ENCODE peak calls at places on chromosomes 1 and 21, in seven cellular contexts. N is aorta, C is cardiac muscle cell, V is IMR-90, P is body of pancreas, Z is lower lobe of right lung, F is adrenal gland. Q is an unnamed sample. For H3K36me3 and H3K4me1, the result is how much of the 10 kb centered on the place peaks cover.

GRCh38 chr1:42429623-42430022 is 26.2 kb downstream of the ZMYND12 start:
- DNase-seq in C (no peak), P (no peak), Z (no peak), V (no peak), F (no peak), N (no peak), Q (no peak)

GRCh38 chr1:21700094-21700493 is 30.9 kb upstream of the RAP1GAP start:
- DNase-seq in P (no peak), N (no peak), C (no peak), V (no peak), F (no peak), Z (no peak), Q (no peak)

GRCh38 chr1:93905051-93905450 is 4.2 kb downstream of the GCLM start:
- DNase-seq in Z (no peak), V (peak), F (no peak), P (no peak), C (peak), N (no peak), Q (no peak)

GRCh38 chr21:45972716-45973474 is 8.7 kb upstream of the COL6A1 start:
- DNase-seq in P (peak), C (peak), F (peak), N (peak), V (peak), Z (peak), Q (no peak)

GRCh38 chr21:34889537-34890257 is 159.4 kb downstream of the RUNX1 start:
- DNase-seq in C (peak), V (peak), Z (peak), F (peak), P (peak), N (peak), Q (no peak)

GRCh38 chr1:39952359-39953110 is 2.4 kb upstream of the MFSD2A start:
- DNase-seq in F (no peak), Z (no peak), V (no peak), C (peak), P (peak), N (no peak), Q (no peak)

GRCh38 chr1:5765997-5766913 is 226.0 kb downstream of the NPHP4 start:
- DNase-seq in V (no peak), P (no peak), F (no peak), N (peak), C (no peak), Z (no peak), Q (no peak)

GRCh38 chr1:163535807-163536206 is 214.1 kb downstream of the NUF2 start:
- DNase-seq in V (peak), C (peak), Z (no peak), N (no peak), P (no peak), F (no peak), Q (no peak)

GRCh38 chr1:184556665-184557064 is 169.8 kb downstream of the C1orf21 start:
- DNase-seq in V (no peak), P (no peak), F (no peak), N (no peak), Z (no peak), C (no peak), Q (no peak)

GRCh38 chr1:226882187-226882586 is 11.8 kb downstream of the PSEN2 start:
- DNase-seq in F (no peak), C (peak), V (no peak), N (no peak), P (peak), Z (no peak), Q (no peak)

GRCh38 chr1:241677171-241677570 is 25.1 kb downstream of the WDR64 start:
- DNase-seq in F (no peak), Z (no peak), C (no peak), P (no peak), V (no peak), N (no peak), Q (no peak)

GRCh38 chr1:1291611-1292441 is 11.6 kb downstream of the SCNN1D start:
- DNase-seq in P (peak), C (peak), V (peak), Z (peak), F (peak), N (no peak), Q (no peak)

GRCh38 chr1:199042193-199042592 is 403.4 kb downstream of the PTPRC start:
- DNase-seq in N (no peak), F (no peak), Z (no peak), P (no peak), V (no peak), C (no peak), Q (no peak)

GRCh38 chr1:224181453-224181810 is 1.6 kb upstream of the DEGS1 start:
- DNase-seq in N (no peak), Z (no peak), P (no peak), F (no peak), C (no peak), V (no peak), Q (no peak)

DNA sequence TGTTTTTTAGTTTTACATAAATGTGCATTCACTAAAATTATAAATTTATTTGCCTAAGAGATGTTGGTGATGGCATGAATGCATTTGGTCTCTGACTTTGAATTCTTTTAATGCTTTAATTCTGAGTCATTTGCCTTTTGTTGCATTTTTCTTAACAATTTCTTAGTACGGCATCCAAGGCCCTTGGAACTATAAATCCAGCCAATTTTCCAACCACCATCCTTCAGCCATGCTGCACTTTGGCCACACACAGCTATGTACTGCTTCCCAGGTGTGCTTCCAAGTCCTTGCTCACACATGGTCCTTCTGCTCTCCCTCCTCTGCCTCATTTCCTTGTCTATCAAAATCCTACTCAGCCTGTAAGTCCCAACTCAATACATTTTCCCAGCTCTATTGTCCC is 161.0 kb downstream of the DHRS3 start:
- DNase-seq in V (peak), C (peak), Z (no peak), P (no peak), F (no peak), N (no peak), Q (no peak)
- H3K36me3 ChIP-seq in V (under half), C (under half), Z (under half), P (under half), F (under half), N (under half), Q (under half)

GRCh38 chr1:207822602-207823451 is 71.0 kb downstream of the CD46 start:
- DNase-seq in V (peak), N (peak), P (peak), C (no peak), Z (peak), F (peak), Q (no peak)
- H3K4me1 ChIP-seq in V (under half), N (under half), P (half or more), C (under half), Z (half or more), F (half or more), Q (under half)

DNA sequence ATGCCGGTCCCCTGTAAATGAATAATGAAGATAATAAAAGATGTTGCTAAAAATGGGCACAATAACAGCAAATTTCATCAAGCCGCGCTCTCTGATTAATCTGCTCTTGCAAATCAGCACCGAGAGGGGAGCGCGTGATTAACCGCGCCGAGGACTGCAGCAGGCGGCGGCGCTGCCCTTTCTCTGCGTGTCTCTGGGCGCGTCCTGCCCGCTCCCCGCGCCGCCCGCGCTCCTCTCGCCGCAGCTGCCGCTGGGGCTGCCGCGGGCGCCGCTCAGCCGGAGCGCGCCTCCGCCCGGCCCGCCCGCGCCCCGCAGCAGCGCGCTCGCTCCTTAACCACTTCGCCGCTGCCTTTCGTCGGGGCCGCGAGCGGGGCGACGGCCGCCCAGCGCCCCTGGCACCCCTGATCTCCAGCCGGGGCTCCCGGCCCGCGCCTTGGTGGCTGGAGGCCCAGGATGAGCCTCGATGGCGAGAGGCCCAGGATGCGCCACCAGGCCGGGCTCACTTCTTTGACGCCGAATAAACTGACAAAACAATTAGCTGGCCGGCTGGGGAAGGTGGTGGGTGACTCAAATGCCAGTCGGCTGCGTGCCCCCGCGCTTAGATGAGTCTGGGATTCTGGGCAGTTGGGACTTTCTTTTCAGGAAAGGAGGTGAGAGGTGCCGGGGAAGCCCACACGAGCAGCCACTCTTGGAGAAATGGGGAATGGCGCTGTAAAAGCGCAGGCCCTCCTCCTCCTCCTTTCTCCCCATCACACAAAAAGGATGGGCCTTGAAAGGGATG is 221.4 kb upstream of the PKN2 start:
- DNase-seq in V (peak), Z (peak), N (no peak), F (no peak), P (no peak), C (peak), Q (no peak)
- H3K27ac ChIP-seq in V (peak), Z (peak), N (no peak), F (no peak), P (no peak), C (no peak), Q (no peak)

GRCh38 chr1:156738916-156739315 is 2.0 kb downstream of the MRPL24 start:
- DNase-seq in C (no peak), F (no peak), P (no peak), N (no peak), Z (peak), V (no peak), Q (no peak)
- H3K36me3 ChIP-seq in C (under half), F (under half), P (under half), N (under half), Z (half or more), V (under half), Q (under half)